ENCODE peak calls at places on chromosomes 6 and 20, in four cellular contexts. One of them, this sample, is unnamed.

GRCh38 chr20:11153819-11154218 is 480.0 kb upstream of the JAG1 start:
- DNase-seq in A549: no peak
- DNase-seq in transverse colon: no peak
- DNase-seq in astrocyte: peak
- DNase-seq in this sample: peak

GRCh38 chr6:94367316-94367715 is 948.0 kb upstream of the EPHA7 start:
- DNase-seq in A549: no peak
- DNase-seq in transverse colon: no peak
- DNase-seq in astrocyte: no peak
- DNase-seq in this sample: no peak

GRCh38 chr20:1130849-1131248 is 12.4 kb downstream of the PSMF1 start:
- DNase-seq in A549: no peak
- DNase-seq in transverse colon: no peak
- DNase-seq in astrocyte: no peak
- DNase-seq in this sample: no peak

GRCh38 chr20:59006864-59007757 is at the start of gene CTSZ:
- DNase-seq in A549: peak
- DNase-seq in transverse colon: peak
- DNase-seq in astrocyte: no peak
- DNase-seq in this sample: peak

GRCh38 chr6:131213501-131213990 is 78.3 kb downstream of the AKAP7 start:
- DNase-seq in A549: no peak
- DNase-seq in transverse colon: no peak
- DNase-seq in astrocyte: peak
- DNase-seq in this sample: peak

GRCh38 chr6:112749673-112750072 is 402.5 kb downstream of the RFPL4B start:
- DNase-seq in A549: no peak
- DNase-seq in transverse colon: no peak
- DNase-seq in astrocyte: no peak
- DNase-seq in this sample: no peak

GRCh38 chr20:41475507-41475906 is 108.9 kb upstream of the EMILIN3 start:
- DNase-seq in A549: no peak
- DNase-seq in transverse colon: no peak
- DNase-seq in astrocyte: peak
- DNase-seq in this sample: peak

GRCh38 chr6:70124882-70125535 is 177.9 kb downstream of the COL9A1 start:
- DNase-seq in A549: no peak
- DNase-seq in transverse colon: peak
- DNase-seq in astrocyte: no peak
- DNase-seq in this sample: peak

GRCh38 chr20:57433658-57434389 is 42.6 kb downstream of the RBM38 start:
- DNase-seq in A549: no peak
- DNase-seq in transverse colon: no peak
- DNase-seq in astrocyte: no peak
- DNase-seq in this sample: no peak

GRCh38 chr6:119110601-119111548 is 32.4 kb upstream of the FAM184A start:
- DNase-seq in A549: no peak
- DNase-seq in transverse colon: peak
- DNase-seq in astrocyte: peak
- DNase-seq in this sample: peak

GRCh38 chr6:8237668-8238067 is 135.3 kb upstream of the EEF1E1 start:
- DNase-seq in A549: no peak
- DNase-seq in transverse colon: no peak
- DNase-seq in astrocyte: no peak
- DNase-seq in this sample: no peak

GRCh38 chr20:1909097-1909496 is 13.9 kb downstream of the SIRPA start:
- DNase-seq in A549: no peak
- DNase-seq in transverse colon: no peak
- DNase-seq in astrocyte: no peak
- DNase-seq in this sample: no peak

GRCh38 chr6:11605507-11605905 is 68.0 kb downstream of the TMEM170B start:
- DNase-seq in A549: no peak
- DNase-seq in transverse colon: no peak
- DNase-seq in astrocyte: no peak
- DNase-seq in this sample: no peak

GRCh38 chr6:52362443-52363221 is 681 bp downstream of the PAQR8 start:
- DNase-seq in A549: peak
- DNase-seq in transverse colon: peak
- DNase-seq in astrocyte: no peak
- DNase-seq in this sample: no peak

GRCh38 chr6:122734529-122735203 is 44.9 kb upstream of the FABP7 start:
- DNase-seq in A549: no peak
- DNase-seq in transverse colon: no peak
- DNase-seq in astrocyte: no peak
- DNase-seq in this sample: no peak

GRCh38 chr20:10603971-10604864 is 69.6 kb downstream of the JAG1 start:
- DNase-seq in A549: peak
- DNase-seq in transverse colon: peak
- DNase-seq in astrocyte: peak
- DNase-seq in this sample: peak

GRCh38 chr6:39347906-39348585 is 25.5 kb upstream of the KCNK16 start:
- DNase-seq in A549: peak
- DNase-seq in transverse colon: peak
- DNase-seq in astrocyte: peak
- DNase-seq in this sample: peak

GRCh38 chr20:5990946-5991345 is 40.5 kb downstream of the MCM8 start:
- DNase-seq in A549: no peak
- DNase-seq in transverse colon: no peak
- DNase-seq in astrocyte: no peak
- DNase-seq in this sample: no peak

DNA sequence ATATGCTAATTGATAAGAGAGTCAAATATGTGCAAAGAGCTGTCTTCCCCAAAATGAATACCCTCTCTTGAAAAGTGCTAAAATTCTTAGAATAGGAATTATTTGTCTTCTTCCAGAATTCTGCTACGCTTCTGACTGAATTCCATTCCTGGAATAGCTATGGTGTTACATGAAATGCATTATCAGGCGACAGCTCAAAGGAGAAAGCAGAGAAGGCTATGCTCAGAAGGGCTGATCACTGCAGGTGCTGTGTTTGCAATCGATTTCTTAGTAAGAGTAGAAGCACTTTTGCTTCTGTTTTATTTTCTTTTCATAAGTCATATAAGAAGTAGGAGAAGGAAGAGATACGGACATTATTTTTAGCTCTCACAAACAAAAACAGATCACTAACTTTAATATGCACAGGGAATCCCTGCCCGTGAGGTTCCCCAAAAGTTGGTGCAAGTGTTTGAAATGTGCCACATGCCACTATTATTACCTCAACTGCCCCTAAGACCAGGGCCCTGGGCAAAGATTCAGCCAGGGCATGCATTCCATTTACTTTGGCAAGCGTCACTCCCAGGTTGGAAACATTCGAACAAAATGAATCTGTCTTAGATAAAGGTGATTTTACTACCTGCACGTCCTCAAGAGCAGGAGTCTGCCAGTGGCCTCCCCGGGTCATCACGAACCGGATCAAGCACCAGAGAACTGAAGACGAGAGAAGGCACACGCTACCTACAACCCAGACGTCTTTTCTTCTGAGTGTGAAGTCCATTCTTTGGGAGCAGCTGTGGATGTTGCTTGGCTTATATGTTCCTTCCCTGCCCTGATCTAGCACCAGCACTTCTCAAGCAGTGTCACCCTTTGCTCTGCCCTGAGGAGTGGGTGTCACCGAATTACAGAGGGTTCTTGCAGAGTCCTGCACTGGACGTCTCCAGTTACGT is 7.2 kb downstream of the MYLK4 start:
- DNase-seq in A549: no peak
- DNase-seq in transverse colon: no peak
- DNase-seq in astrocyte: no peak
- DNase-seq in this sample: no peak
- H3K4me3 ChIP-seq in A549: no peak
- H3K4me3 ChIP-seq in transverse colon: no peak
- H3K4me3 ChIP-seq in astrocyte: no peak
- H3K4me3 ChIP-seq in this sample: no peak

DNA sequence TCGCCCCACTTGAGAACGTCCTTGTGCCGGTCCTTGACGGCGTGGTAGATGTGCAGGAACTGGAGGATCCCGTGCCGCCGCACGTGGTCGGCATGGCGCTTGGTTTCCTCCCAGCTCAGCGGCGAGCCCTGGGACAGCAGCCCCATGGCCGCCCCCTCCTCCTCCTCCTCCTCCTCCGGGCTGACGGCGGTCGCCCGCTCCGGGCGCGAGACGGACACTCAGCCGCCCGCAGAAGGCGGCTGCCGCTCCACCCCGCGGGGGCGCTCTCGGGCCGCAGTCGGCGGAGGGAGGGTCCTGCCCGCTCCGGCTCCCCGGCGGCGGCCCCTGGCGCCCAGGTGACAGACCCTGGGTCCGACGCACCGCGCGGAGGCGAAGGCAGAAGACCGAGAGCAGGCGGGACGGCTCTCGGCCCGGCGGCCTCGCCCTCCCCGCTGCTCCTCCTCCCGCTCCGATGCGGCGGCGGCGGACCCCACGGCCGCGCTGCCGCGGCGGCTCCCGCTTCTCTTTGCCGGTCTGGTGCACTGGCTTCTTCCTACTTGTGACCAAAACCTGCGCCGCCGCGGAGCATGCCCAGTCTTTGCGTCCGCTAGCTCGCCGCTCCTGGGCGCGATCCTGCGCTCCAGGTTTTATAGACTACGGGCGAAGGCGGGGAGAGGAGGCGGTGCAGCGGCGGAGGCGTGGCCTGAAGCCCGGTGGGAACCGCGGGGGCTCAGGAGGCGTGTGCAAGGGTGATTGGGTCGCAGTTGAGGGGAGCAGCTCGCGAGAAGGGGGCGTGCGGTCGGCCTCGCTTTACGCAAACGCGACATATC is at the start of gene GCLC:
- DNase-seq in A549: peak
- DNase-seq in transverse colon: peak
- DNase-seq in astrocyte: peak
- DNase-seq in this sample: peak
- TF ChIP-seq CTCF in A549: peak
- TF ChIP-seq CTCF in transverse colon: peak
- TF ChIP-seq CTCF in astrocyte: no peak
- TF ChIP-seq CTCF in this sample: peak

GRCh38 chr6:43472515-43472914 is 4.9 kb upstream of the TJAP1 start:
- DNase-seq in A549: no peak
- DNase-seq in transverse colon: no peak
- DNase-seq in astrocyte: no peak
- DNase-seq in this sample: no peak

GRCh38 chr6:43478008-43478372 is 620 bp downstream of the TJAP1 start:
- DNase-seq in A549: no peak
- DNase-seq in transverse colon: no peak
- DNase-seq in astrocyte: no peak
- DNase-seq in this sample: no peak

GRCh38 chr6:43477235-43478007 is at the start of gene TJAP1:
- DNase-seq in A549: peak
- DNase-seq in transverse colon: peak
- DNase-seq in astrocyte: peak
- DNase-seq in this sample: peak

GRCh38 chr6:43475506-43475905 is 1.9 kb upstream of the TJAP1 start:
- DNase-seq in A549: no peak
- DNase-seq in transverse colon: no peak
- DNase-seq in astrocyte: no peak
- DNase-seq in this sample: no peak

GRCh38 chr6:43476744-43477143 is 626 bp upstream of the TJAP1 start:
- DNase-seq in A549: no peak
- DNase-seq in transverse colon: no peak
- DNase-seq in astrocyte: no peak
- DNase-seq in this sample: no peak
- H3K4me3 ChIP-seq in A549: peak
- H3K4me3 ChIP-seq in transverse colon: no peak
- H3K4me3 ChIP-seq in astrocyte: peak
- H3K4me3 ChIP-seq in this sample: peak

GRCh38 chr6:5423251-5423650 is 161.9 kb downstream of the FARS2 start:
- DNase-seq in A549: no peak
- DNase-seq in transverse colon: no peak
- DNase-seq in astrocyte: no peak
- DNase-seq in this sample: no peak

GRCh38 chr6:5425267-5425666 is 164.0 kb downstream of the FARS2 start:
- DNase-seq in A549: no peak
- DNase-seq in transverse colon: no peak
- DNase-seq in astrocyte: no peak
- DNase-seq in this sample: no peak

GRCh38 chr6:5425797-5426196 is 164.5 kb downstream of the FARS2 start:
- DNase-seq in A549: no peak
- DNase-seq in transverse colon: no peak
- DNase-seq in astrocyte: no peak
- DNase-seq in this sample: no peak

DNA sequence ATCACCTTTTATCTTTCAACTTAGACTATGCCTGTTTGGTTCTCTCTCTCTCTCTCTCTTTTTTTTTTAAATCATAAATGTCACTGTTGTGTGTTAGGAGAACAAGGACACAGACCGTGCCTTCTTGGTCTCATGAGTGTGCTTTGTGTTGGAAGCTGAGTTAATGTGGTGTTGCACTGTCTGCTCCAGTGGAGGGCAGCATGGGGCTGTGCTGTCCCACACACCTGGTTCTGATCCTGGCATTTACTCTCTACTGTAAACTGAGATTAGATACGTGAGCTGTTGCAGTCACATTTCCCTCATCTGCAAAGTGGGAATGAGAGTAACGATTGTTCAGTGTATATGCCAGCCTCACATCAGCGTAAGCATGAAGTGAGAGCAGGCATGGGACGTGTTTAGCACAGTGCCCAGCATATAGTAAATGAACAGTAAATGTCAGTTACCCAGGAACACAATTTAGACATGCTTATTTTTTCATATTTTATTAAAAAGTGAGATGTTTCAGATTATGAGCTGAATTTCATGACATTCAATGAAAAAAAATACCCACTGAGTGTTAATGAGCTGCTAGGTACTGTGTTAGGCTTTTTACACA is 161.1 kb downstream of the FARS2 start:
- DNase-seq in A549: no peak
- DNase-seq in transverse colon: peak
- DNase-seq in astrocyte: peak
- DNase-seq in this sample: peak
- TF ChIP-seq CTCF in A549: peak
- TF ChIP-seq CTCF in transverse colon: no peak
- TF ChIP-seq CTCF in astrocyte: peak
- TF ChIP-seq CTCF in this sample: peak

GRCh38 chr6:22363166-22363965 is 66.5 kb upstream of the PRL start:
- DNase-seq in A549: no peak
- DNase-seq in transverse colon: no peak
- DNase-seq in astrocyte: no peak
- DNase-seq in this sample: no peak
- H3K4me3 ChIP-seq in A549: no peak
- H3K4me3 ChIP-seq in transverse colon: no peak
- H3K4me3 ChIP-seq in astrocyte: no peak
- H3K4me3 ChIP-seq in this sample: no peak

GRCh38 chr6:127539292-127539691 is 20.2 kb upstream of the MTCL3 start:
- DNase-seq in A549: no peak
- DNase-seq in transverse colon: no peak
- DNase-seq in astrocyte: peak
- DNase-seq in this sample: peak
- TF ChIP-seq CTCF in A549: peak
- TF ChIP-seq CTCF in transverse colon: peak
- TF ChIP-seq CTCF in astrocyte: peak
- TF ChIP-seq CTCF in this sample: peak

GRCh38 chr6:31586013-31586412 is at the start of gene LST1:
- DNase-seq in A549: no peak
- DNase-seq in transverse colon: no peak
- DNase-seq in astrocyte: no peak
- DNase-seq in this sample: peak
- H3K4me3 ChIP-seq in A549: no peak
- H3K4me3 ChIP-seq in transverse colon: no peak
- H3K4me3 ChIP-seq in astrocyte: no peak
- H3K4me3 ChIP-seq in this sample: no peak